ENCODE peak calls at places on chromosomes 4 and X, in eight cellular contexts. R is endodermal cell, L is SJSA1, O is cardiac muscle cell, W is aorta, C is AG04450, Y is lower lobe of right lung, G is fibroblast of lung. M is an unnamed sample. For H3K27me3, the result is how much of the 10 kb centered on the place peaks cover.

GRCh38 chr4:147096667-147097604 is 151.3 kb upstream of the TTC29 start:
- DNase-seq in O (peak), L (peak), C (peak), W (no peak), R (no peak), Y (no peak), G (peak), M (peak)

GRCh38 chrX:23803931-23804381 is 21.0 kb downstream of the SAT1 start:
- DNase-seq in Y (peak), C (no peak), R (no peak), W (no peak), G (peak), L (peak), O (no peak), M (no peak)

GRCh38 chr4:138320856-138321255 is 78.7 kb upstream of the SLC7A11 start:
- DNase-seq in G (no peak), W (no peak), R (no peak), O (no peak), Y (no peak), L (no peak), C (no peak), M (no peak)

GRCh38 chr4:47852121-47852520 is 14.3 kb upstream of the CORIN start:
- DNase-seq in O (no peak), G (peak), L (no peak), W (no peak), C (peak), Y (no peak), R (no peak), M (no peak)

GRCh38 chrX:78886550-78886949 is 58.6 kb upstream of the P2RY10 start:
- DNase-seq in W (no peak), O (peak), G (no peak), L (peak), C (no peak), R (no peak), Y (no peak), M (no peak)

GRCh38 chr4:88008133-88008621 is 742 bp downstream of the PKD2 start:
- DNase-seq in W (peak), L (peak), Y (peak), C (no peak), R (peak), O (peak), G (peak), M (peak)

GRCh38 chrX:43753637-43754036 is 97.5 kb downstream of the MAOA start:
- DNase-seq in W (no peak), O (no peak), C (no peak), L (no peak), R (no peak), G (peak), Y (no peak), M (no peak)

GRCh38 chr4:106017975-106018374 is 122.7 kb downstream of the NPNT start:
- DNase-seq in G (no peak), O (no peak), R (no peak), C (no peak), Y (no peak), L (no peak), W (no peak), M (no peak)

GRCh38 chr4:142824368-142824767 is 21.7 kb downstream of the INPP4B start:
- DNase-seq in W (no peak), Y (no peak), C (no peak), L (no peak), G (peak), R (no peak), O (no peak), M (no peak)

GRCh38 chr4:78033859-78034258 is 23.3 kb upstream of the FRAS1 start:
- DNase-seq in R (no peak), Y (no peak), O (no peak), G (no peak), L (no peak), C (no peak), W (no peak), M (no peak)

GRCh38 chr4:152998861-152999260 is 62.7 kb downstream of the FHDC1 start:
- DNase-seq in L (no peak), C (no peak), W (no peak), G (no peak), O (no peak), R (no peak), Y (no peak), M (no peak)

GRCh38 chr4:87033902-87034301 is 99.1 kb downstream of the AFF1 start:
- DNase-seq in R (peak), W (no peak), C (no peak), L (no peak), G (no peak), Y (no peak), O (no peak), M (peak)

GRCh38 chr4:119832731-119833233 is 204.2 kb upstream of the PDE5A start:
- DNase-seq in L (peak), C (no peak), W (no peak), G (no peak), R (no peak), O (no peak), Y (no peak), M (no peak)

GRCh38 chr4:69025999-69026387 is 70.3 kb upstream of the UGT2B7 start:
- DNase-seq in L (no peak), G (no peak), O (no peak), Y (no peak), R (no peak), W (no peak), C (no peak), M (no peak)

GRCh38 chr4:143241892-143242291 is 57.2 kb downstream of the USP38 start:
- DNase-seq in R (no peak), Y (no peak), C (no peak), W (no peak), L (no peak), G (no peak), O (no peak), M (no peak)

GRCh38 chr4:45931151-45931550 is 192.7 kb downstream of the GABRG1 start:
- DNase-seq in O (no peak), R (no peak), L (no peak), C (no peak), W (no peak), Y (no peak), G (no peak), M (no peak)

GRCh38 chr4:123397276-123398150 is 918 bp downstream of the SPRY1 start:
- DNase-seq in O (peak), Y (peak), W (peak), L (peak), G (peak), R (peak), C (no peak), M (peak)

GRCh38 chr4:15575951-15576350 is 79.2 kb downstream of the FBXL5 start:
- DNase-seq in W (no peak), R (no peak), Y (no peak), C (no peak), O (peak), L (no peak), G (no peak), M (no peak)

GRCh38 chr4:66430856-66431255 is 760.6 kb upstream of the EPHA5 start:
- DNase-seq in Y (no peak), L (peak), G (no peak), W (no peak), R (peak), O (no peak), C (no peak), M (no peak)

GRCh38 chrX:124406294-124407013 is 60.1 kb downstream of the SH2D1A start:
- DNase-seq in L (peak), R (peak), W (no peak), Y (no peak), G (peak), C (no peak), O (peak), M (peak)

GRCh38 chr4:168587326-168588125 is 90.7 kb downstream of the PALLD start:
- DNase-seq in Y (no peak), L (peak), C (no peak), W (peak), R (peak), O (no peak), G (peak), M (no peak)

GRCh38 chr4:102608190-102608589 is 107.0 kb downstream of the NFKB1 start:
- DNase-seq in W (no peak), L (no peak), R (no peak), Y (no peak), G (no peak), O (no peak), C (no peak), M (no peak)

GRCh38 chr4:168694669-168695068 is 197.8 kb downstream of the PALLD start:
- DNase-seq in R (no peak), L (peak), C (no peak), G (peak), Y (no peak), W (no peak), O (no peak), M (no peak)

GRCh38 chr4:15395342-15395741 is 32.5 kb upstream of the C1QTNF7 start:
- DNase-seq in L (no peak), G (no peak), C (no peak), W (no peak), O (no peak), R (no peak), Y (no peak), M (no peak)

GRCh38 chr4:81472249-81473085 is 760 bp upstream of the RASGEF1B start:
- DNase-seq in C (no peak), G (peak), W (peak), Y (peak), L (peak), O (peak), R (peak), M (peak)

GRCh38 chr4:1767058-1767769 is 25.9 kb upstream of the FGFR3 start:
- DNase-seq in R (peak), L (no peak), G (peak), Y (no peak), O (peak), W (no peak), C (no peak), M (peak)

GRCh38 chrX:110159235-110159634 is 156.3 kb downstream of the TMEM164 start:
- DNase-seq in L (no peak), W (no peak), C (no peak), Y (no peak), R (no peak), G (no peak), O (no peak), M (no peak)

GRCh38 chr4:72397314-72397713 is 171.7 kb downstream of the ADAMTS3 start:
- DNase-seq in G (peak), Y (peak), W (peak), L (no peak), R (no peak), O (no peak), C (no peak), M (no peak)

GRCh38 chr4:7266525-7267292 is 74.4 kb downstream of the SORCS2 start:
- DNase-seq in O (no peak), C (peak), R (peak), L (peak), W (no peak), Y (no peak), G (peak), M (peak)

GRCh38 chrX:7235071-7235470 is 87.1 kb upstream of the PUDP start:
- DNase-seq in L (no peak), G (no peak), O (no peak), R (no peak), C (no peak), W (no peak), Y (no peak), M (no peak)

GRCh38 chr4:158610790-158611189 is 60.9 kb downstream of the C4orf46 start:
- DNase-seq in L (no peak), Y (no peak), W (no peak), C (no peak), O (no peak), R (no peak), G (peak), M (no peak)

GRCh38 chr4:3201718-3202702 is 46.9 kb upstream of the MSANTD1 start:
- DNase-seq in G (peak), C (peak), O (no peak), L (no peak), W (no peak), Y (no peak), R (peak), M (no peak)

GRCh38 chr4:169327951-169328350 is 57.2 kb upstream of the SH3RF1 start:
- DNase-seq in Y (no peak), G (no peak), R (no peak), L (no peak), C (no peak), O (no peak), W (no peak), M (no peak)

GRCh38 chr4:100311181-100311580 is 120.9 kb upstream of the DDIT4L start:
- DNase-seq in G (no peak), L (no peak), R (peak), C (no peak), Y (no peak), O (no peak), W (no peak), M (no peak)

GRCh38 chrX:40423299-40423698 is 157.5 kb upstream of the ATP6AP2 start:
- DNase-seq in W (no peak), C (no peak), G (no peak), R (no peak), O (no peak), Y (no peak), L (no peak), M (no peak)

GRCh38 chr4:102169345-102169744 is 175.9 kb downstream of the SLC39A8 start:
- DNase-seq in C (no peak), L (no peak), G (no peak), Y (no peak), W (no peak), R (peak), O (peak), M (peak)

GRCh38 chr4:24664956-24665355 is 80.6 kb upstream of the DHX15 start:
- DNase-seq in W (no peak), R (peak), C (peak), L (no peak), Y (no peak), G (peak), O (no peak), M (no peak)

GRCh38 chr4:24736066-24736465 is 59.3 kb upstream of the SOD3 start:
- DNase-seq in L (no peak), Y (peak), G (peak), O (no peak), C (no peak), W (no peak), R (peak), M (no peak)

GRCh38 chrX:21974011-21974385 is 33.5 kb downstream of the SMS start:
- DNase-seq in W (no peak), R (no peak), G (no peak), Y (no peak), L (no peak), O (no peak), C (no peak), M (no peak)

DNA sequence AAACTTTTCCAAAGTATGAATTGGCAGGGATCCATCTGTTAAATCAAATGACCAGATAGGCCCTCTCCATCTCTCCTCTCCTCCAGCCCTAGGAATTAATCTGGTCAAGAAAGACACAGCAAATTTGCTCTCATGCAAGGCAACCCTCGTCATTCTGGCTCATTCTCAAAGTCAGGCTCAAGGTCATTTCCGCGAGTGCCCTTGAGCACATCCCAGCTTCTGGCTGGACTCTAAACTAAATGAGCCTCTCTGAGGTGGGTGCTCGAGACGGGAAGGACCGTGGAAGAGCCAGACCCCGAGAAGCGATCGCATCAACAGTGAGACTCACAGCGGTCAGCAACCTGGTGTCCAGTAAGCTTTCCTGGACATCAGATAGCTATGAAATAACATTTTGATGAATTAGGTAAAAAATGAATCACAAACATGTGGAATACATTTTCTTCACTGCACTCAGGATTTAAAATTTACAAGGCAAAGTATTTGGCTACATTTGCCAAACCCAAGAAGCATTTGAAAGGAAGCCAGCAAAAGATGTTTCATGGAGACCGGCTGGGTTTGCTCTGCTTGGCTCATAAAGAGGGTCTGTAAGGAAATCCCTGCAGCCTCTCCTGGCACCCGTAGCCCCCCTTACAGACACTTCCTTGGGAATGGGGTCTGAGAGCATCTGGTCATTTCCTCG is 121.0 kb downstream of the ENPP6 start:
- DNase-seq in Y (no peak), O (no peak), W (no peak), C (no peak), L (no peak), R (no peak), G (peak), M (no peak)
- H3K4me3 ChIP-seq in Y (peak), O (no peak), W (peak), C (peak), L (no peak), R (no peak), G (no peak), M (no peak)

DNA sequence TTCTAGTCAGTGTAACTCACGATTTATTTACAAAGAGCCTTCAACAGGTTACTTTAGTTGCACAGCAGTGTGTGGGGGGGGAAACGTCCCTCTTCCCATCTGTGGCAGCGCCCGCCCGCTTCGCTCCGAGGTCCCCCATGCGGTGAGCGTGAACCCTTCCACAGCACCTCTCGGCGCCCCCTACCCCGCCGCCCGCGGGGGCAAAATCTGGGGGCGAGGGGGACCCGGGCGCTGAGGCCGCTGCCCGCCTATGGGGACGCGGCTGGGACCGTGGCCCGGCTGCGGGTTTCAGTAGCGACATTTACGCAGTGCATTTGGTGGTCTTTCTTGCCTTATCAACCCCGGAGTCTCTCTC is 6.4 kb downstream of the NKX6-1 start:
- DNase-seq in L (no peak), G (no peak), C (no peak), Y (no peak), W (no peak), O (no peak), R (peak), M (peak)
- H3K27me3 ChIP-seq in L (under half), G (under half), C (half or more), Y (half or more), W (under half), O (half or more), R (half or more), M (half or more)

GRCh38 chrX:136146614-136147319 is 566 bp upstream of the FHL1 start:
- DNase-seq in C (no peak), L (peak), W (peak), O (peak), Y (no peak), G (no peak), R (peak), M (peak)
- H3K4me3 ChIP-seq in C (peak), L (peak), W (peak), O (peak), Y (peak), G (peak), R (peak), M (peak)

GRCh38 chr4:41723286-41723685 is 25.2 kb downstream of the PHOX2B start:
- DNase-seq in R (no peak), W (no peak), C (no peak), G (no peak), Y (no peak), O (no peak), L (no peak), M (no peak)
- H3K27me3 ChIP-seq in R (half or more), W (under half), C (under half), G (under half), Y (under half), O (half or more), L (under half), M (under half)

DNA sequence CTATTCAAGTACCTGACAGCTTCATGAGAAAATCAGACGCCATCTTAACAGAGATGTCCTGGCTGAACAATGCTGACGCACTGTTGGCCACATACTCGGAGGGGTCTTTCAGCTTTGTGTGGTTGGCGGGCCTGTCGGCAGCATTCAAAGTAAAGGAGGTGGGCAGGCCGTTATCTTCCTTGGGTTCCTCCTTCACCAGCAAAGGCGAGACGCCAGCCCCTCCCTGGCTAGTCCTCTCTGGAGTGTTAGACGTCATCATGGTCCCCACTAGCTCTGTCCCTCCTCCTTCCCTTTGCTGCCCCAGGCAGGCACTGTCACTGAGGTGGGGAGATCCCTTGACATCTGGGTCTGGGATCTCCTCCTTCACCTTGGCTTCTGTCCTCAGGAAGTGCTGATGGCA is 53.0 kb downstream of the ZNF827 start:
- DNase-seq in C (no peak), R (no peak), Y (no peak), W (no peak), L (no peak), G (no peak), O (no peak), M (no peak)
- H3K4me3 ChIP-seq in C (no peak), R (no peak), Y (no peak), W (no peak), L (no peak), G (no peak), O (no peak), M (no peak)

GRCh38 chrX:122770581-122770980 is 413.5 kb upstream of the GRIA3 start:
- DNase-seq in O (no peak), G (no peak), L (no peak), R (no peak), C (no peak), W (no peak), Y (no peak), M (no peak)
- H3K27me3 ChIP-seq in O (under half), G (under half), L (under half), R (under half), C (under half), W (under half), Y (under half), M (under half)

DNA sequence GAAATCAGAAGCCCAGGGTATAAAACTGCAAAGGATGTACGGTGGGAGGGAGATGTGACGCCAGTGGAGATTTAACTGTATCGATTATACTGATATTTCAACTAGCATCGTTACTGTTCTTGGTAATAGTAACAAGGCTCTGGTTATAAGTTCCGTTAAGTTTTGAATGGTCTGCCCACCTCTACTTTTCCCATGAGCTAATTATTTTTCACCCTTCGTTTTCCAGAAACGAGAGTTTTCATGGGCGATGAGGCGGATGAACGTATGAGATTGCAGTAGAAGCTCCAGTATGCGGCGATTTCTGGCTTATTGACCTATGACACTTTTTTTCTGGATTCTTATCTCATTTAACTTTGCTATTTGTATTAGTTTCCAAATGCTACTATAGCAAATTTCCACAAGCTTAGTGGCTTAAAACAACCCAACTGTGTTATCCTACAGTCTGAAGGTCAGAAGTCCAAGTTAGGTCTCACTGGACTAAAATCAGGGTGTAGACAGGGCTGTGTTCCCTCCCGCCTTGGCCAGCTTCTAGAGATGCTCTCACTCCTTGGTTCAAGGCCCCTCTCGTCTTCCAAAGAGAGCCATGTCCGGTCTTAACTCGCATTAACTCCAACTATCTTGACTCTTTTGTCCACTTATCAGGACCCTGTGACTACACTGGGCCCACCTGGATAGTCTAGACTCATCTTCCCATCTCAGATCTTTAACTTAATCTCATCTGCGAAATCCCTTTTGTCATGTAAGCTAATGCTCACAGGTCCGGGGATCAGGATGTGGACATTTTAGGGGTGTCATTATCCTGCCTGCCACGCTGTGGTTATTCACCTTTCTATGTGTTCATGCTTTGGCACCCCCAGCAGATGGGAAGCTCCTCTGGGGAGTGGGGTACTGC is 122.5 kb downstream of the IRF2 start:
- DNase-seq in C (no peak), R (peak), O (no peak), L (no peak), G (no peak), Y (no peak), W (no peak), M (no peak)
- H3K4me3 ChIP-seq in C (no peak), R (no peak), O (no peak), L (no peak), G (no peak), Y (no peak), W (no peak), M (no peak)

GRCh38 chr4:31984872-31985271 is 1264.7 kb downstream of the PCDH7 start:
- DNase-seq in O (no peak), L (no peak), W (no peak), Y (no peak), C (no peak), R (no peak), G (no peak), M (no peak)
- H3K27me3 ChIP-seq in O (under half), L (under half), W (under half), Y (under half), C (under half), R (under half), G (under half), M (under half)

GRCh38 chr4:8870647-8871416 is 807 bp downstream of the HMX1 start:
- DNase-seq in Y (no peak), O (no peak), G (no peak), C (no peak), W (no peak), R (no peak), L (no peak), M (peak)
- H3K4me3 ChIP-seq in Y (no peak), O (peak), G (no peak), C (no peak), W (no peak), R (no peak), L (no peak), M (peak)